ENCODE peak calls at places on chromosome 11, in seven cellular contexts. K is SK-MEL-5; L is EL; Z is activated naive CD8-positive, alpha-beta T cell treated with anti-CD3 and anti-CD28 coated beads, Interleukin-2, amount 50 U/mL, for 24 hours; R is kidney glomerular epithelial cell; T is activated CD4-positive, alpha-beta T cell treated with anti-CD3 and anti-CD28 coated beads for 4 hours; E is cardiac fibroblast. V is an unnamed sample.

GRCh38 chr11:123233280-123233977 is 38.4 kb upstream of the CLMP start:
- DNase-seq in T (peak; percentile 2), R (no peak), L (peak; percentile 25), E (no peak), K (no peak), Z (no peak), V (no peak)

GRCh38 chr11:13073119-13073981 is 64.2 kb downstream of the RASSF10 start:
- DNase-seq in T (no peak), Z (no peak), E (peak; percentile 55), K (no peak), R (peak; percentile 25), L (peak; percentile 84), V (no peak)

GRCh38 chr11:83102806-83103205 is 31.1 kb upstream of the RAB30 start:
- DNase-seq in T (no peak), K (peak; percentile 53), E (no peak), Z (no peak), L (no peak), R (no peak), V (no peak)

GRCh38 chr11:72751293-72752087 is 718 bp downstream of the ARAP1 start:
- DNase-seq in R (no peak), Z (no peak), L (no peak), T (no peak), K (no peak), E (no peak), V (no peak)

GRCh38 chr11:36402568-36403181 is 106.6 kb downstream of the PRR5L start:
- DNase-seq in T (no peak), L (no peak), R (no peak), E (no peak), Z (no peak), K (no peak), V (no peak)

GRCh38 chr11:75241906-75242644 is 1.5 kb downstream of the TPBGL start:
- DNase-seq in T (no peak), Z (no peak), K (no peak), E (no peak), L (no peak), R (no peak), V (no peak)

GRCh38 chr11:23569547-23569946 is 709.3 kb upstream of the CCDC179 start:
- DNase-seq in T (no peak), E (no peak), L (no peak), Z (no peak), K (no peak), R (no peak), V (no peak)

GRCh38 chr11:115377882-115378296 is 126.3 kb downstream of the CADM1 start:
- DNase-seq in L (no peak), K (no peak), T (no peak), E (no peak), Z (no peak), R (peak; percentile 2), V (no peak)

GRCh38 chr11:128603752-128604472 is 16.6 kb upstream of the ETS1 start:
- DNase-seq in Z (no peak), R (no peak), L (peak; percentile 20), E (no peak), K (peak; percentile 39), T (no peak), V (no peak)

GRCh38 chr11:8223513-8223899 is 40.2 kb downstream of the LMO1 start:
- DNase-seq in E (peak; percentile 18), Z (no peak), K (peak; percentile 95), L (peak; percentile 29), T (no peak), R (no peak), V (no peak)

GRCh38 chr11:2523821-2524391 is 79.1 kb downstream of the KCNQ1 start:
- DNase-seq in L (no peak), Z (no peak), K (no peak), E (no peak), R (no peak), T (no peak), V (no peak)

V was measured in activated T-cell treated with anti-CD3 and anti-CD28 coated beads for 4 hours.